ENCODE peak calls at places on chromosomes 4 and X, in six cellular contexts. One of them, this sample, is unnamed.

GRCh38 chr4:145179201-145179860 is 1.1 kb downstream of the OTUD4 start:
- DNase-seq in fibroblast of lung: peak; percentile 62
- DNase-seq in right lobe of liver: peak; percentile 86
- DNase-seq in dorsolateral prefrontal cortex: peak; percentile 54
- DNase-seq in AG10803: peak; percentile 44
- DNase-seq in cardiac muscle cell: peak; percentile 63
- DNase-seq in this sample: peak; percentile 50

GRCh38 chr4:188299161-188299560 is 159.9 kb downstream of the TRIML1 start:
- DNase-seq in fibroblast of lung: no peak
- DNase-seq in dorsolateral prefrontal cortex: no peak
- DNase-seq in cardiac muscle cell: peak; percentile 8
- DNase-seq in right lobe of liver: no peak
- DNase-seq in AG10803: no peak
- DNase-seq in this sample: no peak

GRCh38 chr4:41218703-41219102 is 4.4 kb upstream of the APBB2 start:
- DNase-seq in fibroblast of lung: no peak
- DNase-seq in right lobe of liver: no peak
- DNase-seq in cardiac muscle cell: no peak
- DNase-seq in dorsolateral prefrontal cortex: no peak
- DNase-seq in AG10803: no peak
- DNase-seq in this sample: no peak

GRCh38 chr4:28350485-28350884 is 1489.8 kb downstream of the STIM2 start:
- DNase-seq in right lobe of liver: no peak
- DNase-seq in fibroblast of lung: no peak
- DNase-seq in dorsolateral prefrontal cortex: no peak
- DNase-seq in AG10803: peak; percentile 57
- DNase-seq in cardiac muscle cell: peak; percentile 19
- DNase-seq in this sample: peak; percentile 46

GRCh38 chr4:71367546-71367945 is 28.7 kb downstream of the SLC4A4 start:
- DNase-seq in AG10803: no peak
- DNase-seq in cardiac muscle cell: no peak
- DNase-seq in fibroblast of lung: no peak
- DNase-seq in right lobe of liver: no peak
- DNase-seq in dorsolateral prefrontal cortex: no peak
- DNase-seq in this sample: no peak

GRCh38 chrX:132193872-132194574 is 25.2 kb downstream of the RAP2C start:
- DNase-seq in AG10803: no peak
- DNase-seq in dorsolateral prefrontal cortex: no peak
- DNase-seq in fibroblast of lung: no peak
- DNase-seq in right lobe of liver: no peak
- DNase-seq in cardiac muscle cell: no peak
- DNase-seq in this sample: no peak

GRCh38 chr4:66351761-66352160 is 681.5 kb upstream of the EPHA5 start:
- DNase-seq in cardiac muscle cell: no peak
- DNase-seq in fibroblast of lung: peak; percentile 42
- DNase-seq in dorsolateral prefrontal cortex: no peak
- DNase-seq in AG10803: no peak
- DNase-seq in right lobe of liver: no peak
- DNase-seq in this sample: peak; percentile 3

GRCh38 chr4:2132438-2132837 is 73.3 kb downstream of the NAT8L start:
- DNase-seq in AG10803: no peak
- DNase-seq in right lobe of liver: no peak
- DNase-seq in dorsolateral prefrontal cortex: no peak
- DNase-seq in fibroblast of lung: no peak
- DNase-seq in cardiac muscle cell: no peak
- DNase-seq in this sample: peak; percentile 8

GRCh38 chrX:20151689-20152088 is 10.1 kb upstream of the EIF1AX start:
- DNase-seq in fibroblast of lung: no peak
- DNase-seq in dorsolateral prefrontal cortex: no peak
- DNase-seq in right lobe of liver: no peak
- DNase-seq in AG10803: no peak
- DNase-seq in cardiac muscle cell: no peak
- DNase-seq in this sample: no peak

GRCh38 chr4:55069248-55069647 is 56.1 kb downstream of the KDR start:
- DNase-seq in fibroblast of lung: peak; percentile 47
- DNase-seq in dorsolateral prefrontal cortex: no peak
- DNase-seq in cardiac muscle cell: peak; percentile 65
- DNase-seq in AG10803: peak; percentile 17
- DNase-seq in right lobe of liver: peak; percentile 29
- DNase-seq in this sample: peak; percentile 68

GRCh38 chrX:18574591-18574990 is 97.3 kb downstream of the RS1 start:
- DNase-seq in cardiac muscle cell: peak; percentile 72
- DNase-seq in right lobe of liver: no peak
- DNase-seq in dorsolateral prefrontal cortex: no peak
- DNase-seq in fibroblast of lung: peak; percentile 71
- DNase-seq in AG10803: peak; percentile 58
- DNase-seq in this sample: peak; percentile 78

GRCh38 chrX:350148-350533 is 31.5 kb upstream of the GTPBP6 start:
- DNase-seq in cardiac muscle cell: no peak
- DNase-seq in dorsolateral prefrontal cortex: no peak
- DNase-seq in fibroblast of lung: no peak
- DNase-seq in AG10803: no peak
- DNase-seq in right lobe of liver: peak; percentile 16
- DNase-seq in this sample: no peak

GRCh38 chrX:57817302-57817701 is 93.0 kb downstream of the ZXDA start:
- DNase-seq in cardiac muscle cell: peak; percentile 2
- DNase-seq in AG10803: peak; percentile 0
- DNase-seq in fibroblast of lung: no peak
- DNase-seq in right lobe of liver: no peak
- DNase-seq in dorsolateral prefrontal cortex: no peak
- DNase-seq in this sample: peak; percentile 8

GRCh38 chrX:14032383-14032782 is 2.7 kb upstream of the GEMIN8 start:
- DNase-seq in AG10803: peak; percentile 55
- DNase-seq in dorsolateral prefrontal cortex: no peak
- DNase-seq in fibroblast of lung: peak; percentile 29
- DNase-seq in cardiac muscle cell: peak; percentile 66
- DNase-seq in right lobe of liver: no peak
- DNase-seq in this sample: peak; percentile 64

GRCh38 chr4:145935253-145936141 is 3.1 kb downstream of the ZNF827 start:
- DNase-seq in right lobe of liver: no peak
- DNase-seq in dorsolateral prefrontal cortex: no peak
- DNase-seq in AG10803: no peak
- DNase-seq in cardiac muscle cell: peak; percentile 54
- DNase-seq in fibroblast of lung: no peak
- DNase-seq in this sample: no peak

GRCh38 chrX:47649781-47650163 is 591 bp downstream of the ELK1 start:
- DNase-seq in right lobe of liver: no peak
- DNase-seq in AG10803: no peak
- DNase-seq in fibroblast of lung: no peak
- DNase-seq in dorsolateral prefrontal cortex: no peak
- DNase-seq in cardiac muscle cell: no peak
- DNase-seq in this sample: no peak

GRCh38 chrX:47648376-47648775 is 2.0 kb downstream of the ELK1 start:
- DNase-seq in right lobe of liver: no peak
- DNase-seq in AG10803: no peak
- DNase-seq in fibroblast of lung: peak; percentile 22
- DNase-seq in cardiac muscle cell: peak; percentile 32
- DNase-seq in dorsolateral prefrontal cortex: no peak
- DNase-seq in this sample: peak; percentile 86

GRCh38 chrX:47651043-47651905 is 911 bp upstream of the ELK1 start:
- DNase-seq in cardiac muscle cell: no peak
- DNase-seq in fibroblast of lung: no peak
- DNase-seq in right lobe of liver: no peak
- DNase-seq in AG10803: no peak
- DNase-seq in dorsolateral prefrontal cortex: no peak
- DNase-seq in this sample: no peak

GRCh38 chrX:47650164-47651042 is at the start of gene ELK1:
- DNase-seq in dorsolateral prefrontal cortex: peak; percentile 97
- DNase-seq in fibroblast of lung: peak; percentile 99
- DNase-seq in right lobe of liver: peak; percentile 93
- DNase-seq in AG10803: peak; percentile 99
- DNase-seq in cardiac muscle cell: peak; percentile 99
- DNase-seq in this sample: peak; percentile 99

GRCh38 chrX:47649302-47649701 is 1.1 kb downstream of the ELK1 start:
- DNase-seq in cardiac muscle cell: peak; percentile 18
- DNase-seq in AG10803: no peak
- DNase-seq in dorsolateral prefrontal cortex: no peak
- DNase-seq in right lobe of liver: no peak
- DNase-seq in fibroblast of lung: no peak
- DNase-seq in this sample: no peak
- H3K4me3 ChIP-seq in cardiac muscle cell: peak overlapping the region; percentile 93
- H3K4me3 ChIP-seq in AG10803: peak overlapping the region; percentile 74
- H3K4me3 ChIP-seq in dorsolateral prefrontal cortex: peak overlapping the region; percentile 73
- H3K4me3 ChIP-seq in right lobe of liver: peak overlapping the region; percentile 58
- H3K4me3 ChIP-seq in fibroblast of lung: peak overlapping the region; percentile 77
- H3K4me3 ChIP-seq in this sample: peak overlapping the region; percentile 74

DNA sequence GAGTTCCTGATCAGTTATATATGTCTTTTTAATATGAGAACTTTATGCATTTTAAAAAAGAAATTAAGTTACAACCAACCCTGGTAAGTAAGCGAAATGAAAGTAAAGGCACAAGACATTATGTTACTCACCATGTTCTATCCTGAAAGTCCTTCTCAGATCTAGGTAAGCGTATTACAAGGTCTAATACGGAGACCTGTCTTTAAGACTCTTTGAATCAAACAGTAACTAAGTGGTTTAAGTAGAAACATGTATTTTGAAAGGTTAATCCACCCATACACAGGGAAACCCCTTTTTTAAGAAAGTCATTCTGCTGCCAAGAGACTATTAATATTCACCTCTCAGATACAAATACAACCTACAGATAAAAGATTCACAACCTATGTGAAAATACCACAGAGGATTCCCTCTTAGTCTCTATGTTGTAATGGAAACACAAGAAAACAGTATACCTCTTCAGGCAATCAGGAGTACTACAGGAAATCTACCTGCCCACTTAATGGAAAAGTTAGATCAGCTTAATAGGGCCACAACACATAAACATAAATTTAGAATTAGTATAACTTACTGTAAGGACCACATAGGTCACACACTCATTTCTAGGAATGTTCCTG is 63.2 kb upstream of the TNIP3 start:
- DNase-seq in cardiac muscle cell: no peak
- DNase-seq in dorsolateral prefrontal cortex: no peak
- DNase-seq in right lobe of liver: no peak
- DNase-seq in fibroblast of lung: no peak
- DNase-seq in AG10803: no peak
- DNase-seq in this sample: no peak
- TF ChIP-seq CTCF in cardiac muscle cell: no peak
- TF ChIP-seq CTCF in dorsolateral prefrontal cortex: no peak
- TF ChIP-seq CTCF in right lobe of liver: no peak
- TF ChIP-seq CTCF in fibroblast of lung: no peak
- TF ChIP-seq CTCF in AG10803: no peak
- TF ChIP-seq CTCF in this sample: no peak

DNA sequence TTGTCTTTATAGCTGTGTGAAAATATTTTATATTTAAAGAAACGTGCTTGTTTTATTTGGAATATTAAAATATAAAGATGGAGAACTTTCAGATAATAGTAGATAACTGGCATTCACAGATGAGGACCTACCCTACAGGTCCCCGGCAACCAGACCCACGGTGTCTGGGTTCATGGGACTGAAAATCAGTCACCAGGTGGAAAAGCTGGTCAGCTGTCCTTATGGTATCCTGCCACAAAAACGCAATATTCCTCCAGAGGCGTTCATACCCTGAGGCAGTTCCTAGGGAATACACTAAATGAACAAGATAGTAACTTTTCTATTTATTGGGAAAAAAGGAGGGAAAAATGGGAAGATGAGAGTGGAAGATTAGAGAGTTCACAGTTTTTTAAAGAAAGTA is 1.2 kb downstream of the TLR6 start:
- DNase-seq in dorsolateral prefrontal cortex: no peak
- DNase-seq in fibroblast of lung: no peak
- DNase-seq in cardiac muscle cell: no peak
- DNase-seq in AG10803: no peak
- DNase-seq in right lobe of liver: no peak
- DNase-seq in this sample: no peak
- H3K4me3 ChIP-seq in dorsolateral prefrontal cortex: peak overlapping the region; percentile 43
- H3K4me3 ChIP-seq in fibroblast of lung: no peak overlapping the region
- H3K4me3 ChIP-seq in cardiac muscle cell: no peak overlapping the region
- H3K4me3 ChIP-seq in AG10803: no peak overlapping the region
- H3K4me3 ChIP-seq in right lobe of liver: no peak overlapping the region
- H3K4me3 ChIP-seq in this sample: no peak overlapping the region

DNA sequence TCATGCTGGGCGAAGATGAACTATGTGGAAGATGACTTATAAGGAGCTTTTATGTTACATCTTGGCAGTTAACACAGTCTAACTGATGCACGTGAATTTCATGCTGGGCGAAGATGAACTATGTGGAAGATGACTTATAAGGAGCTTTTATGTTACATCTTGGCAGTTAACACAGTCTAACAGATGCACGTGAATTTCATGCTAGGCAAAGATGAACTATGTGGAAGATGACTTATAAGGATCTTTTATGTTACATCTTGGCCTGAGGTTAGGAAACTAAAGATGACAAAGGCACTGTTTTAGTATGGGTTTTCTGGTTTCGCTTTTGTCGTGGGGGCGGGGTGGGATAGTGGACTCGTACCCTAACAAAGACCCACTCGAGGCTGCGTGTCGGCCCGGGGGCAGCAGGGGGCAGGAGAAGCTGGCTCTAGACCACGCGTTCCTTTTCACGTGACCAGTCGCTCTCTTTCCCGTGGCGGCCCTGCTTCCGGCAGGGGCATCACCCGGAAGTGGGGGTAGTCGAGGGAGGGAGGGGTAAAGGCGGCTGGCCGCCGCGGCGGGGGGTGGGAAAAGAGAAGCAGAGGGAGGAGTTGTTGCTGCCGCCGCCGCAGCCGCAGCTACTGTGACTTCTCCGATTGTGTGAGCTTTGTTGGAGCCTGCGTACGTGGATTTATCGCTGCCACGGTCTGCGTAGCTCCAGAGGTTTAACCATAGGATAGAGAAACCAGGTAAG is at the start of gene ATP7A:
- DNase-seq in right lobe of liver: peak; percentile 91
- DNase-seq in AG10803: peak; percentile 86
- DNase-seq in fibroblast of lung: peak; percentile 84
- DNase-seq in dorsolateral prefrontal cortex: peak; percentile 79
- DNase-seq in cardiac muscle cell: peak; percentile 94
- DNase-seq in this sample: peak; percentile 88
- TF ChIP-seq CTCF in right lobe of liver: peak; percentile 51
- TF ChIP-seq CTCF in AG10803: peak; percentile 55
- TF ChIP-seq CTCF in fibroblast of lung: peak; percentile 35
- TF ChIP-seq CTCF in dorsolateral prefrontal cortex: peak; percentile 44
- TF ChIP-seq CTCF in cardiac muscle cell: peak; percentile 59
- TF ChIP-seq CTCF in this sample: peak; percentile 60

GRCh38 chr4:22515888-22516541 is at the start of gene ADGRA3:
- DNase-seq in dorsolateral prefrontal cortex: peak; percentile 54
- DNase-seq in fibroblast of lung: peak; percentile 72
- DNase-seq in cardiac muscle cell: peak; percentile 84
- DNase-seq in AG10803: peak; percentile 70
- DNase-seq in right lobe of liver: peak; percentile 85
- DNase-seq in this sample: peak; percentile 54

GRCh38 chr4:22515145-22515887 is 550 bp downstream of the ADGRA3 start:
- DNase-seq in cardiac muscle cell: peak; percentile 83
- DNase-seq in right lobe of liver: peak; percentile 77
- DNase-seq in dorsolateral prefrontal cortex: peak; percentile 63
- DNase-seq in fibroblast of lung: peak; percentile 78
- DNase-seq in AG10803: peak; percentile 52
- DNase-seq in this sample: peak; percentile 72

GRCh38 chr4:22512306-22512705 is 3.6 kb downstream of the ADGRA3 start:
- DNase-seq in fibroblast of lung: no peak
- DNase-seq in dorsolateral prefrontal cortex: no peak
- DNase-seq in cardiac muscle cell: no peak
- DNase-seq in AG10803: no peak
- DNase-seq in right lobe of liver: no peak
- DNase-seq in this sample: no peak

GRCh38 chr4:22514001-22514400 is 1.9 kb downstream of the ADGRA3 start:
- DNase-seq in fibroblast of lung: peak; percentile 87
- DNase-seq in AG10803: peak; percentile 44
- DNase-seq in right lobe of liver: no peak
- DNase-seq in cardiac muscle cell: peak; percentile 36
- DNase-seq in dorsolateral prefrontal cortex: no peak
- DNase-seq in this sample: peak; percentile 55

GRCh38 chr4:22514431-22514830 is 1.4 kb downstream of the ADGRA3 start:
- DNase-seq in fibroblast of lung: no peak
- DNase-seq in right lobe of liver: no peak
- DNase-seq in dorsolateral prefrontal cortex: no peak
- DNase-seq in cardiac muscle cell: no peak
- DNase-seq in AG10803: no peak
- DNase-seq in this sample: peak; percentile 36
- H3K4me3 ChIP-seq in fibroblast of lung: peak overlapping the region; percentile 85
- H3K4me3 ChIP-seq in right lobe of liver: peak overlapping the region; percentile 62
- H3K4me3 ChIP-seq in dorsolateral prefrontal cortex: peak overlapping the region; percentile 63
- H3K4me3 ChIP-seq in cardiac muscle cell: peak overlapping the region; percentile 61
- H3K4me3 ChIP-seq in AG10803: peak overlapping the region; percentile 73
- H3K4me3 ChIP-seq in this sample: peak overlapping the region; percentile 73